ENCODE peak calls at places on chromosome 6, in four cellular contexts. S is GM12891, U is GM12878, W is HepG2. M is an unnamed sample.

GRCh38 chr6:55664581-55665223 is 85.7 kb upstream of the HMGCLL1 start:
- DNase-seq in S (no peak), U (no peak), W (no peak), M (no peak)

GRCh38 chr6:101396552-101397173 is 3.2 kb downstream of the GRIK2 start:
- DNase-seq in S (no peak), U (no peak), W (peak), M (no peak)

GRCh38 chr6:142940487-142940886 is 4.5 kb downstream of the HIVEP2 start:
- DNase-seq in S (no peak), U (no peak), W (no peak), M (no peak)

GRCh38 chr6:30360139-30360538 is 15.2 kb downstream of the RPP21 start:
- DNase-seq in S (no peak), U (no peak), W (no peak), M (no peak)

GRCh38 chr6:53879608-53880007 is 84.8 kb downstream of the LRRC1 start:
- DNase-seq in S (no peak), U (no peak), W (no peak), M (no peak)

GRCh38 chr6:36387440-36388303 is at the start of gene ETV7:
- DNase-seq in S (peak), U (no peak), W (no peak), M (peak)

GRCh38 chr6:22411408-22412105 is 114.7 kb upstream of the PRL start:
- DNase-seq in S (no peak), U (no peak), W (no peak), M (no peak)

GRCh38 chr6:70424296-70424695 is 11.0 kb downstream of the FAM135A start:
- DNase-seq in S (no peak), U (no peak), W (no peak), M (no peak)

GRCh38 chr6:10532392-10532791 is 11.2 kb downstream of the GCNT2 start:
- DNase-seq in S (no peak), U (no peak), W (no peak), M (no peak)

GRCh38 chr6:71577766-71578165 is 289.2 kb downstream of the OGFRL1 start:
- DNase-seq in S (no peak), U (no peak), W (no peak), M (no peak)

GRCh38 chr6:34484899-34485298 is 19.0 kb downstream of the PACSIN1 start:
- DNase-seq in S (peak), U (peak), W (no peak), M (no peak)

GRCh38 chr6:133964052-133964451 is 11.0 kb downstream of the TBPL1 start:
- DNase-seq in S (no peak), U (no peak), W (no peak), M (no peak)

GRCh38 chr6:56683882-56684281 is 41.2 kb upstream of the DST start:
- DNase-seq in S (no peak), U (no peak), W (peak), M (no peak)

GRCh38 chr6:144008501-144009245 is 614 bp upstream of the PLAGL1 start:
- DNase-seq in S (no peak), U (no peak), W (no peak), M (peak)

GRCh38 chr6:153012856-153013255 is 10.3 kb upstream of the MTRF1L start:
- DNase-seq in S (no peak), U (no peak), W (no peak), M (no peak)

GRCh38 chr6:134630468-134631180 is 312.7 kb upstream of the SGK1 start:
- DNase-seq in S (no peak), U (no peak), W (no peak), M (no peak)

GRCh38 chr6:169789146-169789943 is 37.9 kb downstream of the ERMARD start:
- DNase-seq in S (no peak), U (no peak), W (peak), M (no peak)

GRCh38 chr6:113630365-113630737 is 226.8 kb upstream of the MARCKS start:
- DNase-seq in S (no peak), U (no peak), W (no peak), M (no peak)

GRCh38 chr6:130306377-130306776 is 59.4 kb upstream of the TMEM200A start:
- DNase-seq in S (no peak), U (no peak), W (no peak), M (no peak)

GRCh38 chr6:14354919-14355572 is 237.5 kb downstream of the CD83 start:
- DNase-seq in S (no peak), U (no peak), W (no peak), M (no peak)

GRCh38 chr6:113674075-113674474 is 183.1 kb upstream of the MARCKS start:
- DNase-seq in S (no peak), U (no peak), W (no peak), M (no peak)

GRCh38 chr6:68760486-68760885 is 125.4 kb downstream of the ADGRB3 start:
- DNase-seq in S (no peak), U (no peak), W (no peak), M (no peak)

GRCh38 chr6:45447721-45448120 is 70.0 kb upstream of the SUPT3H start:
- DNase-seq in S (no peak), U (no peak), W (no peak), M (no peak)

GRCh38 chr6:167956983-167957492 is 40.4 kb upstream of the KIF25 start:
- DNase-seq in S (no peak), U (no peak), W (peak), M (no peak)

GRCh38 chr6:6614096-6614964 is 25.8 kb downstream of the LY86 start:
- DNase-seq in S (no peak), U (no peak), W (no peak), M (no peak)

GRCh38 chr6:15539722-15540270 is 123.0 kb downstream of the DTNBP1 start:
- DNase-seq in S (no peak), U (no peak), W (no peak), M (no peak)
- TF ChIP-seq TAF1 in S (no peak), U (no peak), W (no peak), M (no peak)

DNA sequence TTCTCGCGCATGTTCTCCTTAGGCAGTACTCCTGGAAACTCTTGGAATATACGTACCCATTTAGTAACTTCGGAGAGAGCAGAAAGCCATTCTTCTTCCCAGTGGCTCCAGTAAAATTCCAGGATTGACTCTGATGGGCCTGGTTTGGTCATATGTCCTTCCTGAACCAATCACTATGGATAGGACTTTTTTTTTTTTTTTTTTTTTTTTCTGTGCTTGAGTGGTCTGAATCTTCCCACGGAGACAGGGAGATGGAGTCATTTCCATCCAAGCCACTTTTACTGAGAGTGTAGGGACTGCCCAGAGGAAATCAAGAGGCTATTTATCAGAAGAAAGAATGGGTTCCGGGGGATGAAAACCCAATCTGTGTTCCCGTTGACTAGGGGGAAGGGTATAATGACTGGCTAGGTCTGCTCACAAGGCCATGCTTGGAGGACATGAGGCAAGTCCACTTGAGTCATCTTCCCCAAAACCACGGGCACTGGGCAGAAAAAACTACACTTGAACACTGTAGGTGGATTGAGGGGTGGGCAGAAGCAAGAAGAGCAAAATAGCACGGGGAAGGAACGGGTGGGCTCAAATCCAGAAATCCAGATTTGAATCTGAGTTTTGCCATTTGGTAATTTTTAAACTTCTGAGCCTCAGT is 35.5 kb upstream of the MRPS18A start:
- DNase-seq in S (no peak), U (no peak), W (no peak), M (no peak)
- TF ChIP-seq TAF1 in S (no peak), U (no peak), W (no peak), M (no peak)

GRCh38 chr6:163427498-163428254 is 13.2 kb downstream of the QKI start:
- DNase-seq in S (no peak), U (no peak), W (peak), M (no peak)

GRCh38 chr6:163428373-163428772 is 13.9 kb downstream of the QKI start:
- DNase-seq in S (no peak), U (no peak), W (no peak), M (no peak)

GRCh38 chr6:163435013-163435412 is 20.5 kb downstream of the QKI start:
- DNase-seq in S (no peak), U (no peak), W (no peak), M (no peak)

GRCh38 chr6:163432300-163432699 is 17.8 kb downstream of the QKI start:
- DNase-seq in S (no peak), U (no peak), W (no peak), M (no peak)

DNA sequence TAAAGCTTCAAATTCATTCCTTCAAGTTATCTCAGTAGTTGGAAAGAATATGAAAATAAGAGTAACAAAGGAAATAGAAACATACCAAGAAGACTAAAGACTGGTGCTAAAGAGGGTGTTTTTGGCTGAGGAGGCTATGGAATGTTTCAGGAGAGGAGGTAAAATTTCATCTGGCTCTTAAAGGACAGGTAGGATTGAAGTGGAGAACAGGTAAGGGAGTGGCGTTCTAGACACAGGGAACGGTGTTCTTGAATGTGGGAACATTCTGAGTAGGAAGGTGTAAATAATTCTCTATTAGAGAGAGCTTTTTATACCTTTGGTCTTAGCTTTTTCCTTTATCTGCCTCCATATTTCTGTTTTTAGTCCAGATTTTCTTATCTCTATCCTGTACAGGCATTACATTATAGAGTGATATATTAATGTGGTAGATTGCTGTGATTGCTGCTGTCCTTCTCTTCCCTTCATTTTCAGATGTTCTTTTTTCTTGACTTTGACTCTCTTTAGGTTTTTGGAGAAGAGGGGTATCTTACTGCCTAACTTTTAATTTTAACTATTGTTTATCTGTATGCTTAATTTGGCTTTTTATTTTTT is 15.4 kb downstream of the QKI start:
- DNase-seq in S (no peak), U (no peak), W (no peak), M (no peak)
- TF ChIP-seq TAF1 in S (no peak), U (no peak), W (no peak), M (no peak)

DNA sequence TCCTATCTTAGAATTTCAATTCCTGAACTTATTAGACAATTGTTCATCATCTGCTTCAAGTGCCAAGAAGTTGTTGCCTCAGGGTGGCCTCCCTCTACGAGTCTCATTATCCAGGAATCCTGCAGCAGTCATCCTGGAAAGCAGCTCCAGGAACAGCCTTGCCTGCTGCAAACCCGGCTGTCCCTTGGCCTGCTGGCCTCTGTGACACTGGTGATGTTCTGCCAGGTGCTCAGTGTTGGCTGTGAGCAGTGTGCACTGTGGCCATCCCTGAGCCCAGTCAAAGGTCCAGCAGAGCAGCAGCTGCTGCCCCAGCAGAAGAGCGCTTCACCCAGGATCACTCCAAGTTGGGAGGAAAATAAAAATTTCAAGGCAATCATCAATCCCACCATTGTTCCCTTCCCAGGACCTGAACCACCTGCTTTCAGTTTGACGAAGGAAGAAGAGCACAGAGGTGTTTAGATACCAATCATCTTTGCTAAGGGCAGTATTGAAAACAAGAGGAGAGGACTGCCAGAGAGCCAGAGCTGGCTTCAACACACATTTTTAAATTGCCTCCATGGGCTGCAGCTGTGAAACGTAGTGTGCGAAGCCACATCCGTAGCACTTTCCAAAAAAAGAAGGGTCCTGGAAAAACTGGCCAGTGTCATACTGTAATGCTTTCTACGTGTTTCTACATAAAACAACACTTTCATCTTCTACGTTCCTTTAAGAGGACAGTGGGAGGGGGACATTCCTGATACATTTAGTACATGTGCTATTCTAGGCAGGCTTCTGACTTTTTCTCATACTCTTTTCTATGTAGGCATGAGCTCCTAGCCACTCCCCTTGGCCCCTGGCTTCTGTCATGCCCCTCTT is 7.2 kb upstream of the FAM50B start:
- DNase-seq in S (no peak), U (no peak), W (peak), M (no peak)
- TF ChIP-seq TAF1 in S (no peak), U (no peak), W (no peak), M (no peak)

GRCh38 chr6:159788757-159789376 is 535 bp downstream of the TCP1 start:
- DNase-seq in S (no peak), U (no peak), W (peak), M (no peak)
- TF ChIP-seq TAF1 in S (no peak), U (no peak), W (no peak), M (peak)

GRCh38 chr6:86963352-86963751 is 26.0 kb downstream of the HTR1E start:
- DNase-seq in S (no peak), U (no peak), W (no peak), M (no peak)
- TF ChIP-seq TAF1 in S (no peak), U (no peak), W (no peak), M (no peak)

GRCh38 chr6:139764498-139764986 is 390.1 kb upstream of the CITED2 start:
- DNase-seq in S (no peak), U (peak), W (peak), M (no peak)
- TF ChIP-seq TAF1 in S (no peak), U (no peak), W (no peak), M (no peak)

M was measured in GM12892.